ENCODE peak calls at places on chromosomes 4 and X, in ten cellular contexts. X is CD4-positive, alpha-beta T cell; Y is PC-9; F is mucosa of descending colon; N is dorsolateral prefrontal cortex; E is IMR-90; I is kidney epithelial cell; S is ovary; D is left ventricle myocardium inferior; T is neural crest cell. M is an unnamed sample.

GRCh38 chr4:7073526-7074390 is 5.9 kb upstream of the GRPEL1 start:
- DNase-seq in Y (peak), F (no peak), E (peak), D (no peak), N (peak), T (peak), X (no peak), I (no peak), S (no peak), M (peak)

GRCh38 chr4:30094866-30095265 is 625.3 kb upstream of the PCDH7 start:
- DNase-seq in X (no peak), F (no peak), T (no peak), Y (no peak), S (no peak), D (no peak), N (no peak), I (no peak), E (peak), M (no peak)

GRCh38 chr4:66929748-66930147 is 615.6 kb downstream of the CENPC start:
- DNase-seq in N (peak), E (no peak), X (no peak), T (no peak), Y (no peak), D (no peak), I (no peak), F (no peak), S (no peak), M (no peak)

GRCh38 chr4:171378323-171378722 is 434.9 kb upstream of the GALNTL6 start:
- DNase-seq in N (no peak), Y (no peak), X (no peak), F (no peak), T (no peak), I (no peak), D (no peak), S (no peak), E (no peak), M (no peak)

GRCh38 chr4:132108784-132109183 is 1040.3 kb upstream of the PCDH10 start:
- DNase-seq in N (no peak), S (no peak), F (no peak), E (peak), X (no peak), D (no peak), Y (no peak), T (no peak), I (no peak), M (no peak)

GRCh38 chr4:148843625-148844024 is 401.4 kb upstream of the NR3C2 start:
- DNase-seq in Y (no peak), F (no peak), E (no peak), S (no peak), T (no peak), I (no peak), N (no peak), X (no peak), D (no peak), M (no peak)

GRCh38 chrX:118734909-118735308 is 7.5 kb downstream of the IL13RA1 start:
- DNase-seq in I (no peak), D (no peak), N (no peak), Y (no peak), S (no peak), F (no peak), T (no peak), E (no peak), X (no peak), M (no peak)

GRCh38 chr4:8495803-8496202 is 55.2 kb downstream of the TRMT44 start:
- DNase-seq in Y (no peak), I (no peak), F (no peak), S (no peak), N (no peak), D (no peak), E (no peak), T (no peak), X (no peak), M (no peak)

GRCh38 chr4:5760936-5761480 is 50.0 kb downstream of the EVC start:
- DNase-seq in Y (no peak), E (no peak), D (no peak), S (no peak), N (no peak), T (no peak), I (no peak), F (no peak), X (no peak), M (no peak)

GRCh38 chrX:115561605-115562491 is 874 bp downstream of the PLS3 start:
- DNase-seq in T (peak), I (no peak), E (peak), D (peak), Y (peak), S (peak), N (no peak), F (peak), X (no peak), M (peak)

GRCh38 chrX:915427-916234 is 285.0 kb downstream of the SHOX start:
- DNase-seq in X (no peak), D (no peak), N (no peak), F (no peak), E (no peak), T (no peak), Y (no peak), S (no peak), I (no peak), M (no peak)

GRCh38 chr4:165621983-165622382 is 243.2 kb downstream of the CPE start:
- DNase-seq in F (no peak), T (no peak), E (no peak), Y (no peak), I (no peak), D (no peak), S (no peak), N (no peak), X (no peak), M (no peak)

GRCh38 chr4:1337951-1338751 is 8.9 kb upstream of the UVSSA start:
- DNase-seq in T (no peak), I (no peak), X (no peak), D (no peak), S (no peak), E (no peak), F (no peak), Y (no peak), N (no peak), M (no peak)

GRCh38 chr4:1047976-1048780 is 36.8 kb downstream of the FGFRL1 start:
- DNase-seq in D (peak), T (no peak), E (no peak), X (no peak), Y (no peak), I (no peak), N (peak), S (peak), F (peak), M (no peak)

GRCh38 chr4:121728066-121728465 is 31.3 kb upstream of the ANXA5 start:
- DNase-seq in D (no peak), Y (no peak), I (no peak), F (no peak), T (no peak), X (no peak), E (peak), S (no peak), N (no peak), M (no peak)

GRCh38 chrX:142089193-142089592 is 115.9 kb downstream of the MAGEC2 start:
- DNase-seq in D (no peak), X (no peak), E (peak), I (no peak), Y (no peak), F (no peak), T (no peak), S (no peak), N (no peak), M (no peak)

GRCh38 chrX:45385767-45386166 is 185.1 kb upstream of the DIPK2B start:
- DNase-seq in F (no peak), E (peak), I (no peak), X (no peak), T (no peak), S (no peak), D (no peak), Y (no peak), N (no peak), M (no peak)

GRCh38 chr4:182536221-182536620 is 293.0 kb downstream of the TENM3 start:
- DNase-seq in T (no peak), Y (no peak), S (no peak), X (no peak), E (no peak), N (no peak), F (no peak), I (no peak), D (no peak), M (no peak)

GRCh38 chr4:183729430-183730328 is 70.6 kb downstream of the TRAPPC11 start:
- DNase-seq in Y (peak), I (no peak), T (no peak), X (no peak), N (no peak), F (no peak), E (peak), S (no peak), D (no peak), M (no peak)

GRCh38 chr4:111664546-111664945 is 480.7 kb upstream of the FAM241A start:
- DNase-seq in I (no peak), N (no peak), S (no peak), E (no peak), F (no peak), Y (no peak), X (no peak), D (no peak), T (no peak), M (no peak)

GRCh38 chr4:124903995-124904722 is 191.6 kb upstream of the ANKRD50 start:
- DNase-seq in T (no peak), N (no peak), I (no peak), S (peak), D (peak), E (peak), X (no peak), Y (peak), F (no peak), M (no peak)

GRCh38 chrX:79268788-79269187 is 98.3 kb downstream of the ITM2A start:
- DNase-seq in S (no peak), X (no peak), D (no peak), Y (no peak), N (no peak), E (no peak), I (no peak), F (no peak), T (no peak), M (no peak)

GRCh38 chr4:100177126-100177525 is 13.1 kb downstream of the DDIT4L start:
- DNase-seq in X (no peak), D (no peak), Y (no peak), T (no peak), S (no peak), E (no peak), N (no peak), F (no peak), I (no peak), M (no peak)

GRCh38 chr4:110629214-110629754 is 6.4 kb upstream of the PITX2 start:
- DNase-seq in F (no peak), S (no peak), E (no peak), D (no peak), X (no peak), T (no peak), N (no peak), Y (no peak), I (no peak), M (no peak)

GRCh38 chr4:1216869-1217294 is 32.0 kb downstream of the CTBP1 start:
- DNase-seq in Y (no peak), F (peak), X (peak), D (no peak), I (no peak), N (no peak), T (no peak), S (no peak), E (no peak), M (no peak)

GRCh38 chr4:35151816-35152572 is 1092.3 kb downstream of the ARAP2 start:
- DNase-seq in X (no peak), I (no peak), F (no peak), N (no peak), T (peak), E (no peak), Y (peak), S (no peak), D (no peak), M (peak)
- TF ChIP-seq CTCF in X (no peak), I (peak), F (no peak), N (no peak), T (peak), E (no peak), Y (peak), S (no peak), D (no peak), M (peak)

DNA sequence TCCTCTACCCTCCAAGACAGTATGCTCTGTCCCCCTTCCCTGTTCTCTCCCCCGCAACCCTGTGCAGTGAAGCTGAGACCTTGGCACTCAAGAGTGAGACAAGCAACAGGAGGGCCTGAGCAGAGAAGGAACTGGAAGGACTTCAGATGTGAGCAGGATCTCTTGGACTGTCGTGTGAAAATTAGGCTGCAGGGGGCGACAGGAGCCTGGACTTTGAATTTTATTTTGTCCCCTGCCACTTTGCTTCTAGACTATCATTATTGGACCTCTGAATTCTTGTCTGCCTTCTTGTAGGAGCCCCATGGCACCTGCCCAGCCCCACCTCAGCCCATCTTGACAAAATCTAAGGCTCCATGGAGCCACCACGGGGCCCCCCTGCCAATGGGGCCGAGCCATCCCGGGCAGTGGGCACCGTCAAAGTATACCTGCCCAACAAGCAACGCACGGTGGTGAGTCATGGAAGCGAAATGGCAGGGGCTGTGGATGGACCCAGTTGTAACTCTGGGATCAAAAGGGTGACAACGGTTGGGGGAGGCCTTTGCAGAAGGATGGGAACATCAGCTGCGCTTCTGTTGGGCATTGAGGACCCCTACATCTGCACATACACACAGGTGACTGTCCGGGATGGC is 1.7 kb downstream of the ARAF start:
- DNase-seq in D (no peak), N (no peak), T (peak), S (no peak), F (no peak), X (peak), I (no peak), Y (no peak), E (no peak), M (peak)
- TF ChIP-seq CTCF in D (peak), N (peak), T (peak), S (no peak), F (no peak), X (no peak), I (peak), Y (no peak), E (peak), M (peak)

GRCh38 chr4:147578611-147579010 is 38.6 kb upstream of the TMEM184C start:
- DNase-seq in F (no peak), S (no peak), Y (no peak), D (no peak), N (no peak), X (no peak), I (no peak), E (no peak), T (no peak), M (no peak)
- TF ChIP-seq CTCF in F (no peak), S (no peak), Y (no peak), D (no peak), N (no peak), X (no peak), I (no peak), E (no peak), T (no peak), M (no peak)

GRCh38 chrX:7941390-7942042 is 14.3 kb upstream of the PNPLA4 start:
- DNase-seq in T (no peak), N (no peak), X (no peak), Y (peak), D (no peak), S (no peak), F (no peak), E (peak), I (no peak), M (no peak)
- TF ChIP-seq CTCF in T (peak), N (peak), X (no peak), Y (peak), D (peak), S (no peak), F (no peak), E (peak), I (peak), M (no peak)

DNA sequence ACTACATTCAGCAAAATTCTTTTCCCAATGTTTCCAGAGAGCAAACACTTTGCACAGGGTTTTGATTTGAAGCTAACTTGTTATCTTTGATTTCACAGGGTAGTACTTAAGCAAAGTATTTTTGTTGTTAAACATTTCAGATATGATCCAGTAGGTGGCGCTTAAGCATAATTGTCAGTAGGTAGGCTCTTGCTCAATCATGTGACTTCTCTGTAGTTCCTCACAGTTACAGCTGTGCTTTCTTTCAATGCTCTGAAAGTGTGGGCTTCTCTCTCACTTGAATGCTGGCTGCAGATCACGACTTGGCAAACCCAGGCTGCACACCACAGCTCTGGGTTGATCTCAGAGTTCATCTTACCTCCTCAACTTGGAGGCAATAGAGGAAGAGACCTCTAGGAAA is 1016.5 kb downstream of the SH3BGRL start:
- DNase-seq in X (no peak), Y (no peak), E (peak), T (no peak), F (no peak), N (no peak), I (no peak), D (no peak), S (no peak), M (no peak)
- TF ChIP-seq CTCF in X (no peak), Y (peak), E (peak), T (peak), F (no peak), N (peak), I (no peak), D (no peak), S (no peak), M (peak)

GRCh38 chr4:159014896-159015295 is 88.0 kb upstream of the RAPGEF2 start:
- DNase-seq in E (no peak), I (no peak), Y (no peak), S (no peak), N (no peak), F (no peak), X (no peak), T (no peak), D (no peak), M (no peak)

GRCh38 chr4:159015862-159016261 is 87.0 kb upstream of the RAPGEF2 start:
- DNase-seq in T (no peak), D (no peak), I (no peak), F (no peak), Y (no peak), E (peak), N (no peak), X (no peak), S (no peak), M (no peak)

GRCh38 chr4:159018062-159018629 is 84.7 kb upstream of the RAPGEF2 start:
- DNase-seq in Y (no peak), F (no peak), N (no peak), D (no peak), I (no peak), S (no peak), X (no peak), E (no peak), T (no peak), M (peak)

GRCh38 chr4:159017323-159018036 is 85.4 kb upstream of the RAPGEF2 start:
- DNase-seq in F (no peak), N (no peak), Y (no peak), T (no peak), S (no peak), I (no peak), E (no peak), D (no peak), X (no peak), M (no peak)

GRCh38 chr4:159016527-159017137 is 86.2 kb upstream of the RAPGEF2 start:
- DNase-seq in N (no peak), I (peak), T (peak), D (no peak), Y (no peak), F (no peak), X (no peak), S (peak), E (peak), M (peak)
- TF ChIP-seq CTCF in N (peak), I (peak), T (no peak), D (no peak), Y (no peak), F (no peak), X (no peak), S (no peak), E (peak), M (no peak)

GRCh38 chr4:139633661-139634060 is 32.0 kb upstream of the MGST2 start:
- DNase-seq in Y (no peak), S (peak), I (no peak), N (no peak), X (no peak), E (peak), T (no peak), D (peak), F (no peak), M (peak)
- TF ChIP-seq CTCF in Y (peak), S (peak), I (peak), N (peak), X (no peak), E (peak), T (peak), D (peak), F (peak), M (peak)

DNA sequence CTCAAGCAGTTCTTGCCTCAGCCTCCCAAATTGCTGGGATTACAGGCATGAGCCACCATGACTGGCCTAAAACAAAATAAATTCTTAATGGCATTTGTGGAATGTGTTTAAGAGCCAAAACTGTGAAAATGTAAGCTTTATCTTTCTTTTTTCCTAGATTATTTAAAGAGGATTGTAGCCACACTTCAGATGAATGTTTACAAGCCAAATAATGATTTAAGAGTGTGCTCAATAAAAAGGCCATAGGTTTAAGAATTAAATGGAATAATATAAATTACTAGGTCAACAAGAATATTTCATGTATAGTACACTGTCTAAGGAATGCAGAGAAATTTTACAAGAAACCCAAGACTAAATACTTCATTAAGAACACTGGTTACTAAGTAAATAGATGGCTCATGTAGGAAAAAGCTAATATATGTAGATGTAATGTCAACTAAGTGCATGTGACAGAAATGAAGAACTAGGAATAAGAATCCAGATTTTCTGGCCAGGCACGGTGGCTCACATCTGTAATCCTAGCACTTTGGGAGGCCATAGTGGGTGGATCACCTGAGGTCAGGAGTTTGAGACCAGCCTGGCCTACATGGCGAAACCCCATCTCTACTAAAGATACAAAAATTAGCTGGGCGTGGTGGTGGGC is 21.3 kb upstream of the UGDH start:
- DNase-seq in E (peak), X (no peak), N (no peak), T (no peak), I (no peak), D (no peak), S (no peak), Y (no peak), F (no peak), M (no peak)
- TF ChIP-seq CTCF in E (no peak), X (no peak), N (no peak), T (no peak), I (no peak), D (no peak), S (no peak), Y (no peak), F (no peak), M (no peak)

GRCh38 chr4:153683763-153684181 is 308 bp upstream of the TLR2 start:
- DNase-seq in N (no peak), X (no peak), Y (no peak), I (no peak), E (no peak), D (no peak), T (peak), S (no peak), F (no peak), M (no peak)

GRCh38 chr4:153679476-153679875 is 4.6 kb upstream of the TLR2 start:
- DNase-seq in N (peak), S (no peak), Y (no peak), F (no peak), D (no peak), T (no peak), E (no peak), I (no peak), X (no peak), M (no peak)

GRCh38 chr4:153684182-153685073 is at the start of gene TLR2:
- DNase-seq in I (no peak), E (no peak), D (peak), N (peak), F (peak), T (peak), Y (peak), S (peak), X (peak), M (peak)
- TF ChIP-seq CTCF in I (peak), E (no peak), D (no peak), N (no peak), F (no peak), T (no peak), Y (no peak), S (no peak), X (peak), M (no peak)

GRCh38 chrX:136635235-136635634 is 12.7 kb upstream of the CD40LG start:
- DNase-seq in I (no peak), T (no peak), D (no peak), F (no peak), N (no peak), Y (no peak), X (no peak), E (no peak), S (no peak), M (no peak)

GRCh38 chrX:136627381-136627780 is 20.6 kb upstream of the CD40LG start:
- DNase-seq in I (no peak), F (no peak), Y (no peak), T (no peak), D (no peak), N (no peak), S (no peak), E (no peak), X (no peak), M (no peak)

GRCh38 chrX:136626237-136626636 is 21.7 kb upstream of the CD40LG start:
- DNase-seq in E (no peak), S (no peak), N (no peak), D (no peak), F (no peak), I (no peak), T (no peak), Y (no peak), X (no peak), M (no peak)

GRCh38 chrX:136629084-136629750 is 18.7 kb upstream of the CD40LG start:
- DNase-seq in T (no peak), F (no peak), Y (no peak), I (no peak), X (no peak), S (no peak), D (no peak), N (no peak), E (no peak), M (no peak)

GRCh38 chrX:136630881-136631280 is 17.1 kb upstream of the CD40LG start:
- DNase-seq in S (no peak), X (no peak), E (no peak), D (no peak), T (no peak), N (no peak), Y (no peak), I (no peak), F (no peak), M (no peak)
- TF ChIP-seq CTCF in S (no peak), X (no peak), E (no peak), D (no peak), T (no peak), N (no peak), Y (no peak), I (no peak), F (no peak), M (no peak)

M was measured in glutamatergic neuron.